ENCODE peak calls at places on chromosome 18, in eight cellular contexts. S is adrenal gland, Q is colonic mucosa, D is left ventricle myocardium inferior, R is kidney, J is gastrocnemius medialis, K is NT2/D1, V is aorta. Z is an unnamed sample.

GRCh38 chr18:24016643-24017042 is 2.1 kb downstream of the TTC39C start:
- DNase-seq in S (no peak), Q (no peak), D (no peak), R (no peak), J (no peak), K (no peak), V (no peak), Z (no peak)

GRCh38 chr18:63520053-63520452 is 22.1 kb upstream of the SERPINB12 start:
- DNase-seq in S (no peak), Q (no peak), D (no peak), R (no peak), J (no peak), K (no peak), V (no peak), Z (no peak)

GRCh38 chr18:7000484-7001096 is 117.0 kb downstream of the LAMA1 start:
- DNase-seq in S (no peak), Q (peak), D (no peak), R (no peak), J (no peak), K (no peak), V (no peak), Z (no peak)

GRCh38 chr18:75157851-75158250 is 51.1 kb downstream of the PTGR3 start:
- DNase-seq in S (no peak), Q (no peak), D (no peak), R (no peak), J (no peak), K (no peak), V (no peak), Z (no peak)

GRCh38 chr18:49285627-49286026 is 174.8 kb downstream of the DYM start:
- DNase-seq in S (no peak), Q (no peak), D (no peak), R (no peak), J (no peak), K (no peak), V (no peak), Z (no peak)

GRCh38 chr18:13441731-13442130 is 223.2 kb downstream of the LDLRAD4 start:
- DNase-seq in S (no peak), Q (no peak), D (no peak), R (no peak), J (no peak), K (no peak), V (no peak), Z (peak)

GRCh38 chr18:55018602-55019001 is 59.3 kb upstream of the CCDC68 start:
- DNase-seq in S (no peak), Q (no peak), D (no peak), R (no peak), J (no peak), K (no peak), V (no peak), Z (no peak)

GRCh38 chr18:45976581-45977373 is 9.6 kb upstream of the EPG5 start:
- DNase-seq in S (no peak), Q (no peak), D (no peak), R (no peak), J (no peak), K (no peak), V (no peak), Z (no peak)

GRCh38 chr18:43935051-43935412 is 657.7 kb upstream of the SYT4 start:
- DNase-seq in S (no peak), Q (no peak), D (no peak), R (no peak), J (no peak), K (no peak), V (no peak), Z (no peak)

GRCh38 chr18:58438161-58438983 is 190.5 kb downstream of the ALPK2 start:
- DNase-seq in S (no peak), Q (no peak), D (no peak), R (no peak), J (no peak), K (no peak), V (no peak), Z (no peak)

GRCh38 chr18:46155652-46156051 is 51.5 kb downstream of the HAUS1 start:
- DNase-seq in S (no peak), Q (no peak), D (no peak), R (no peak), J (no peak), K (no peak), V (no peak), Z (no peak)

GRCh38 chr18:36942264-36942663 is 113.3 kb downstream of the KIAA1328 start:
- DNase-seq in S (no peak), Q (no peak), D (no peak), R (no peak), J (no peak), K (peak), V (no peak), Z (no peak)

GRCh38 chr18:13560306-13560705 is 166.1 kb downstream of the FAM210A start:
- DNase-seq in S (no peak), Q (no peak), D (no peak), R (no peak), J (no peak), K (no peak), V (no peak), Z (no peak)

GRCh38 chr18:37218022-37218590 is 347.5 kb downstream of the CELF4 start:
- DNase-seq in S (no peak), Q (no peak), D (no peak), R (no peak), J (no peak), K (peak), V (no peak), Z (no peak)

GRCh38 chr18:76336241-76336640 is 158.8 kb downstream of the ZNF516 start:
- DNase-seq in S (no peak), Q (no peak), D (no peak), R (no peak), J (no peak), K (no peak), V (no peak), Z (no peak)

GRCh38 chr18:10792181-10792580 is 266.4 kb downstream of the NAPG start:
- DNase-seq in S (no peak), Q (no peak), D (no peak), R (no peak), J (no peak), K (no peak), V (no peak), Z (no peak)

GRCh38 chr18:28767201-28767600 is 590.3 kb upstream of the CDH2 start:
- DNase-seq in S (no peak), Q (no peak), D (no peak), R (no peak), J (no peak), K (no peak), V (no peak), Z (no peak)

GRCh38 chr18:28768791-28769768 is 592.1 kb upstream of the CDH2 start:
- DNase-seq in S (no peak), Q (no peak), D (no peak), R (no peak), J (no peak), K (no peak), V (no peak), Z (no peak)

GRCh38 chr18:28766027-28766426 is 589.1 kb upstream of the CDH2 start:
- DNase-seq in S (no peak), Q (no peak), D (no peak), R (no peak), J (no peak), K (no peak), V (no peak), Z (no peak)

GRCh38 chr18:28767781-28768211 is 590.9 kb upstream of the CDH2 start:
- DNase-seq in S (no peak), Q (no peak), D (no peak), R (no peak), J (no peak), K (no peak), V (no peak), Z (no peak)

GRCh38 chr18:28766721-28767120 is 589.8 kb upstream of the CDH2 start:
- DNase-seq in S (no peak), Q (no peak), D (no peak), R (no peak), J (no peak), K (no peak), V (no peak), Z (no peak)
- H3K4me3 ChIP-seq in S (no peak), Q (no peak), D (no peak), R (no peak), J (no peak), K (no peak), V (no peak), Z (no peak)

GRCh38 chr18:3596324-3597158 is 146.6 kb downstream of the TGIF1 start:
- DNase-seq in S (peak), Q (peak), D (peak), R (peak), J (peak), K (no peak), V (no peak), Z (peak)

GRCh38 chr18:3595282-3596273 is 145.6 kb downstream of the TGIF1 start:
- DNase-seq in S (peak), Q (peak), D (no peak), R (no peak), J (peak), K (no peak), V (no peak), Z (no peak)

GRCh38 chr18:3599235-3599634 is 149.3 kb downstream of the TGIF1 start:
- DNase-seq in S (no peak), Q (no peak), D (no peak), R (no peak), J (no peak), K (no peak), V (no peak), Z (no peak)

GRCh38 chr18:3599861-3600260 is 149.9 kb downstream of the TGIF1 start:
- DNase-seq in S (no peak), Q (no peak), D (no peak), R (no peak), J (no peak), K (no peak), V (no peak), Z (no peak)

DNA sequence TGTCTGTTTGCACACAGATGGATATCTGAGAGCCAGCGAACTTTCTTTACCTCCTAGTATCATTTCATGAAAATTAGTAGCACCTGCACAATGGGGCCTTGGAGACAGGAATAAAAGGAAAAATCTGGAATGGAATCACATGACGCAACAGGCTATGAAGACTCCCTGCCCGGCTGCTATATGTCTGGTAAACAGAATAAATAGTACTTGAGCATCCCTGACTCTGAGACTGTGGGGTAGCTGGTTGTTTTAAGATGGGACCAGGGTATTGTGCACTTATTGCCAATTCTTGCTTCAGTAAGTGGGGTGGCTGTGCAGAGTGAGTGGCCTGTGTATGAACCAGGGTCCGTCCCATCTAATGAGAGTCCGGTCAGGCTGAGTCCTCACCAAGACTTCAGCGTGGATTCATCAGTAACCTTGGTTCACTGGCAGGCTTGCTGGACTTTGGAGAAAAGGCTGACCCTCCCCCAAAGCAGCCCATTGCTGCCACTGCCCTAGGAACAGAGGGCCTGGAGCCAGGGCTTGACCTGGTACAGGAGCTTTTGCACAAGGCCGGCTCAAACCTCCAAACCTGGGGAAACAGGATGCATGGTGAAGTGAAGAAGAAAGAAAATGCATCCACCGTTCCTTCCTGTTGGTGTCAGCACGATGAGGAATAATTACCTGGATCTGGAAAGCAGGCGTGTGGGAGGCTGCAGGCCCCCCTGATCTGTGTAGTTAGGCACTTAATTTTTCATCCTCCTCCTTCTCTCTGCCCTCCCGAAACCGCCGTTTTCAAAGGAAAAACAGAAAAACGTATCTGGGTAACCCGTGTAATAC is 147.4 kb downstream of the TGIF1 start:
- DNase-seq in S (peak), Q (no peak), D (no peak), R (no peak), J (no peak), K (no peak), V (no peak), Z (no peak)
- H3K4me3 ChIP-seq in S (peak), Q (no peak), D (peak), R (peak), J (no peak), K (no peak), V (no peak), Z (peak)

DNA sequence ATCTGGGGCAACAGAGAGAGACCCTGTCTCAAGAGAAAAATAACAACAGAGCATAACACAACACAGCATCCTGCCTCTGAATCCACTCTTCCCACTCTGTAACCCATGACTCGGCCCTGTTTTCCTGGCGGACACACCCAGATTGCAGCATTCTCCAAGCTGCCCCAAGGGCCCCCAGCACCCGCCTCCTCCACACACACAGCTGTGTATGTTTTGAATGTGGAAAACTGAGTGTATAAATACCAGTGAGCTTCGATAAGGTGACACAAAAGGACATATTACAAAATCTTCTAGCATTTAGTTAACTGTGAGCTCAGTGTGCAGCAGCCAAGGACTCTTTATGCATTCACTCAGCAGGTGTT is 13.0 kb downstream of the IMPA2 start:
- DNase-seq in S (no peak), Q (peak), D (peak), R (peak), J (peak), K (no peak), V (peak), Z (peak)
- H3K4me3 ChIP-seq in S (no peak), Q (no peak), D (no peak), R (peak), J (no peak), K (no peak), V (no peak), Z (no peak)

GRCh38 chr18:35106013-35106844 is 65.0 kb downstream of the MAPRE2 start:
- DNase-seq in S (no peak), Q (no peak), D (no peak), R (no peak), J (no peak), K (no peak), V (no peak), Z (no peak)
- H3K4me3 ChIP-seq in S (no peak), Q (no peak), D (no peak), R (no peak), J (no peak), K (no peak), V (no peak), Z (no peak)

Z was measured in psoas muscle.